ENCODE peak calls at places on chromosome 1, in ten cellular contexts. One of them, this sample, is unnamed.

GRCh38 chr1:111720274-111720976 is 18.8 kb downstream of the INKA2 start:
- DNase-seq in CD4-positive, alpha-beta T cell: no peak
- DNase-seq in AML-193: no peak
- DNase-seq in midbrain: no peak
- DNase-seq in foreskin fibroblast: no peak
- DNase-seq in effector memory CD8-positive, alpha-beta T cell: no peak
- DNase-seq in COR-L47: no peak
- DNase-seq in spleen: no peak
- DNase-seq in GM12891: no peak
- DNase-seq in fibroblast of pulmonary artery: peak; percentile 25
- DNase-seq in this sample: no peak

GRCh38 chr1:6819641-6820040 is 34.4 kb downstream of the CAMTA1 start:
- DNase-seq in AML-193: no peak
- DNase-seq in COR-L47: no peak
- DNase-seq in foreskin fibroblast: peak; percentile 9
- DNase-seq in effector memory CD8-positive, alpha-beta T cell: no peak
- DNase-seq in spleen: no peak
- DNase-seq in midbrain: no peak
- DNase-seq in fibroblast of pulmonary artery: peak; percentile 35
- DNase-seq in CD4-positive, alpha-beta T cell: no peak
- DNase-seq in GM12891: no peak
- DNase-seq in this sample: no peak

GRCh38 chr1:33524586-33524985 is 52.1 kb downstream of the ZSCAN20 start:
- DNase-seq in effector memory CD8-positive, alpha-beta T cell: no peak
- DNase-seq in AML-193: peak; percentile 31
- DNase-seq in midbrain: no peak
- DNase-seq in GM12891: no peak
- DNase-seq in spleen: no peak
- DNase-seq in fibroblast of pulmonary artery: no peak
- DNase-seq in CD4-positive, alpha-beta T cell: no peak
- DNase-seq in foreskin fibroblast: no peak
- DNase-seq in COR-L47: no peak
- DNase-seq in this sample: no peak

GRCh38 chr1:17045623-17046022 is 8.2 kb downstream of the SDHB start:
- DNase-seq in effector memory CD8-positive, alpha-beta T cell: no peak
- DNase-seq in CD4-positive, alpha-beta T cell: no peak
- DNase-seq in GM12891: no peak
- DNase-seq in midbrain: no peak
- DNase-seq in AML-193: no peak
- DNase-seq in foreskin fibroblast: no peak
- DNase-seq in fibroblast of pulmonary artery: peak; percentile 17
- DNase-seq in spleen: no peak
- DNase-seq in COR-L47: no peak
- DNase-seq in this sample: no peak

GRCh38 chr1:109531205-109531779 is 8.4 kb upstream of the GPR61 start:
- DNase-seq in foreskin fibroblast: no peak
- DNase-seq in COR-L47: no peak
- DNase-seq in spleen: no peak
- DNase-seq in GM12891: no peak
- DNase-seq in fibroblast of pulmonary artery: no peak
- DNase-seq in CD4-positive, alpha-beta T cell: no peak
- DNase-seq in AML-193: no peak
- DNase-seq in midbrain: no peak
- DNase-seq in effector memory CD8-positive, alpha-beta T cell: no peak
- DNase-seq in this sample: no peak

GRCh38 chr1:96425382-96426129 is 296.0 kb upstream of the PTBP2 start:
- DNase-seq in foreskin fibroblast: no peak
- DNase-seq in effector memory CD8-positive, alpha-beta T cell: no peak
- DNase-seq in COR-L47: no peak
- DNase-seq in spleen: no peak
- DNase-seq in CD4-positive, alpha-beta T cell: no peak
- DNase-seq in AML-193: no peak
- DNase-seq in midbrain: no peak
- DNase-seq in fibroblast of pulmonary artery: no peak
- DNase-seq in GM12891: no peak
- DNase-seq in this sample: no peak

GRCh38 chr1:201108614-201109013 is 3.6 kb downstream of the CACNA1S start:
- DNase-seq in COR-L47: peak; percentile 90
- DNase-seq in effector memory CD8-positive, alpha-beta T cell: no peak
- DNase-seq in midbrain: no peak
- DNase-seq in AML-193: no peak
- DNase-seq in GM12891: no peak
- DNase-seq in fibroblast of pulmonary artery: no peak
- DNase-seq in foreskin fibroblast: no peak
- DNase-seq in CD4-positive, alpha-beta T cell: no peak
- DNase-seq in spleen: no peak
- DNase-seq in this sample: no peak

GRCh38 chr1:88800382-88801051 is 90.8 kb downstream of the GTF2B start:
- DNase-seq in GM12891: no peak
- DNase-seq in spleen: no peak
- DNase-seq in CD4-positive, alpha-beta T cell: peak; percentile 17
- DNase-seq in fibroblast of pulmonary artery: peak; percentile 51
- DNase-seq in AML-193: peak; percentile 37
- DNase-seq in effector memory CD8-positive, alpha-beta T cell: peak; percentile 51
- DNase-seq in foreskin fibroblast: peak; percentile 9
- DNase-seq in COR-L47: no peak
- DNase-seq in midbrain: no peak
- DNase-seq in this sample: no peak

GRCh38 chr1:16324456-16324890 is 27.8 kb downstream of the FBXO42 start:
- DNase-seq in GM12891: no peak
- DNase-seq in AML-193: no peak
- DNase-seq in COR-L47: no peak
- DNase-seq in spleen: no peak
- DNase-seq in midbrain: no peak
- DNase-seq in fibroblast of pulmonary artery: peak; percentile 80
- DNase-seq in effector memory CD8-positive, alpha-beta T cell: no peak
- DNase-seq in foreskin fibroblast: peak; percentile 66
- DNase-seq in CD4-positive, alpha-beta T cell: no peak
- DNase-seq in this sample: no peak

GRCh38 chr1:64033667-64034215 is 169.7 kb upstream of the UBE2U start:
- DNase-seq in AML-193: no peak
- DNase-seq in foreskin fibroblast: peak; percentile 65
- DNase-seq in COR-L47: no peak
- DNase-seq in GM12891: no peak
- DNase-seq in midbrain: no peak
- DNase-seq in CD4-positive, alpha-beta T cell: no peak
- DNase-seq in fibroblast of pulmonary artery: peak; percentile 84
- DNase-seq in spleen: no peak
- DNase-seq in effector memory CD8-positive, alpha-beta T cell: no peak
- DNase-seq in this sample: no peak

GRCh38 chr1:246613131-246613758 is 47.0 kb downstream of the CNST start:
- DNase-seq in CD4-positive, alpha-beta T cell: no peak
- DNase-seq in foreskin fibroblast: no peak
- DNase-seq in COR-L47: no peak
- DNase-seq in fibroblast of pulmonary artery: no peak
- DNase-seq in spleen: no peak
- DNase-seq in AML-193: no peak
- DNase-seq in midbrain: no peak
- DNase-seq in GM12891: no peak
- DNase-seq in effector memory CD8-positive, alpha-beta T cell: no peak
- DNase-seq in this sample: no peak

GRCh38 chr1:5685446-5686040 is 306.7 kb downstream of the NPHP4 start:
- DNase-seq in midbrain: no peak
- DNase-seq in foreskin fibroblast: no peak
- DNase-seq in GM12891: no peak
- DNase-seq in effector memory CD8-positive, alpha-beta T cell: no peak
- DNase-seq in CD4-positive, alpha-beta T cell: no peak
- DNase-seq in AML-193: no peak
- DNase-seq in fibroblast of pulmonary artery: no peak
- DNase-seq in COR-L47: no peak
- DNase-seq in spleen: no peak
- DNase-seq in this sample: no peak

GRCh38 chr1:103958699-103959098 is 209.0 kb downstream of the AMY1C start:
- DNase-seq in midbrain: no peak
- DNase-seq in effector memory CD8-positive, alpha-beta T cell: no peak
- DNase-seq in fibroblast of pulmonary artery: no peak
- DNase-seq in spleen: no peak
- DNase-seq in CD4-positive, alpha-beta T cell: no peak
- DNase-seq in COR-L47: no peak
- DNase-seq in GM12891: no peak
- DNase-seq in AML-193: no peak
- DNase-seq in foreskin fibroblast: no peak
- DNase-seq in this sample: no peak

GRCh38 chr1:64043328-64043727 is 160.1 kb upstream of the UBE2U start:
- DNase-seq in effector memory CD8-positive, alpha-beta T cell: no peak
- DNase-seq in GM12891: no peak
- DNase-seq in fibroblast of pulmonary artery: peak; percentile 46
- DNase-seq in COR-L47: no peak
- DNase-seq in CD4-positive, alpha-beta T cell: no peak
- DNase-seq in foreskin fibroblast: peak; percentile 24
- DNase-seq in spleen: no peak
- DNase-seq in midbrain: no peak
- DNase-seq in AML-193: no peak
- DNase-seq in this sample: no peak

GRCh38 chr1:113191579-113192076 is 118.6 kb downstream of the LRIG2 start:
- DNase-seq in foreskin fibroblast: no peak
- DNase-seq in COR-L47: no peak
- DNase-seq in AML-193: no peak
- DNase-seq in spleen: no peak
- DNase-seq in fibroblast of pulmonary artery: no peak
- DNase-seq in midbrain: no peak
- DNase-seq in effector memory CD8-positive, alpha-beta T cell: no peak
- DNase-seq in CD4-positive, alpha-beta T cell: no peak
- DNase-seq in GM12891: no peak
- DNase-seq in this sample: no peak